ENCODE peak calls at places on chromosomes 1 and 21, in nine cellular contexts. U, J, R, G, I, E, T, K and A are unnamed samples.

GRCh38 chr1:164560076-164560475 is 1.1 kb downstream of the PBX1 start:
- DNase-seq in E (no peak), I (no peak), U (no peak), T (peak), G (no peak), J (peak), K (no peak), R (no peak), A (no peak)

GRCh38 chr21:35257413-35257812 is 208.3 kb upstream of the RUNX1 start:
- DNase-seq in R (no peak), E (no peak), T (peak), J (peak), U (no peak), G (no peak), K (peak), I (peak), A (no peak)

GRCh38 chr1:50422946-50423669 is at the start of gene DMRTA2:
- DNase-seq in T (no peak), R (no peak), K (no peak), U (no peak), J (no peak), I (no peak), E (peak), G (no peak), A (no peak)

GRCh38 chr1:12447849-12448312 is 170.1 kb downstream of the DHRS3 start:
- DNase-seq in T (peak), K (no peak), I (no peak), J (no peak), E (no peak), U (no peak), R (no peak), G (no peak), A (no peak)

GRCh38 chr1:2119886-2120285 is 69.7 kb downstream of the PRKCZ start:
- DNase-seq in G (no peak), K (no peak), I (no peak), E (no peak), T (no peak), R (no peak), U (no peak), J (no peak), A (no peak)

GRCh38 chr1:223141021-223141420 is 2.0 kb downstream of the TLR5 start:
- DNase-seq in U (no peak), T (no peak), G (no peak), E (no peak), I (peak), J (no peak), K (no peak), R (no peak), A (no peak)

GRCh38 chr1:154657547-154657946 is 49.6 kb upstream of the ADAR start:
- DNase-seq in E (no peak), U (no peak), J (no peak), K (no peak), I (no peak), T (no peak), G (no peak), R (no peak), A (no peak)

GRCh38 chr1:84406209-84406917 is 8.1 kb downstream of the DNASE2B start:
- DNase-seq in J (no peak), E (no peak), I (no peak), K (no peak), T (peak), G (no peak), U (no peak), R (no peak), A (no peak)

GRCh38 chr1:232905324-232906034 is 44.9 kb upstream of the NTPCR start:
- DNase-seq in U (no peak), R (no peak), K (no peak), I (no peak), T (peak), J (no peak), E (no peak), G (no peak), A (no peak)

GRCh38 chr1:228081578-228082259 is 789 bp upstream of the ARF1 start:
- DNase-seq in I (no peak), J (peak), K (no peak), G (no peak), E (no peak), U (peak), R (no peak), T (no peak), A (no peak)

GRCh38 chr1:8970870-8971337 is 25.2 kb downstream of the CA6 start:
- DNase-seq in T (no peak), R (no peak), I (no peak), U (no peak), E (no peak), G (no peak), K (no peak), J (no peak), A (no peak)

GRCh38 chr1:89259283-89259971 is 13.2 kb downstream of the GBP5 start:
- DNase-seq in G (peak), R (no peak), J (no peak), I (no peak), K (no peak), U (no peak), T (no peak), E (no peak), A (no peak)

GRCh38 chr1:78370779-78371482 is 119.8 kb upstream of the PTGFR start:
- DNase-seq in I (no peak), K (peak), J (no peak), U (no peak), T (peak), G (no peak), E (no peak), R (no peak), A (no peak)

GRCh38 chr21:45096216-45096615 is 21.8 kb downstream of the ADARB1 start:
- DNase-seq in K (no peak), E (no peak), T (no peak), U (no peak), G (no peak), J (no peak), I (no peak), R (no peak), A (no peak)

GRCh38 chr1:107250169-107250568 is 109.3 kb downstream of the NTNG1 start:
- DNase-seq in G (no peak), K (no peak), R (no peak), E (peak), J (no peak), I (no peak), T (no peak), U (no peak), A (no peak)

GRCh38 chr1:38815903-38816627 is 43.5 kb downstream of the RRAGC start:
- DNase-seq in U (no peak), K (no peak), J (no peak), E (peak), I (no peak), R (no peak), G (no peak), T (no peak), A (no peak)

GRCh38 chr1:10640079-10640578 is 156.3 kb downstream of the CASZ1 start:
- DNase-seq in U (peak), R (no peak), K (no peak), J (no peak), E (peak), I (no peak), G (no peak), T (no peak), A (no peak)

GRCh38 chr1:186566140-186566850 is 105.4 kb upstream of the PDC start:
- DNase-seq in J (no peak), U (no peak), I (no peak), G (no peak), T (no peak), R (no peak), K (no peak), E (no peak), A (no peak)